ENCODE peak calls at places on chromosomes 4 and X, in four cellular contexts. X is SK-N-SH, H is transverse colon, A is HCT116. J is an unnamed sample. For H3K4me1, the result is how much of the 10 kb centered on the place peaks cover.

GRCh38 chrX:17474892-17475291 is 99.9 kb downstream of the NHS start:
- DNase-seq in X (no peak), H (no peak), A (no peak), J (no peak)

GRCh38 chr4:89661490-89661889 is 175.5 kb downstream of the SNCA start:
- DNase-seq in X (no peak), H (no peak), A (no peak), J (no peak)

GRCh38 chr4:2671267-2671895 is 84.8 kb downstream of the TNIP2 start:
- DNase-seq in X (no peak), H (no peak), A (no peak), J (no peak)

GRCh38 chrX:68829594-68830485 is 1.0 kb downstream of the EFNB1 start:
- DNase-seq in X (peak), H (no peak), A (no peak), J (peak)

GRCh38 chr4:73185903-73186302 is 72.7 kb downstream of the ANKRD17 start:
- DNase-seq in X (no peak), H (no peak), A (no peak), J (no peak)

GRCh38 chrX:17591741-17592110 is 145.6 kb upstream of the SCML1 start:
- DNase-seq in X (no peak), H (no peak), A (no peak), J (no peak)

GRCh38 chr4:21320034-21320433 is 619.8 kb downstream of the PACRGL start:
- DNase-seq in X (no peak), H (no peak), A (no peak), J (no peak)

GRCh38 chr4:121191351-121191750 is 27.2 kb upstream of the TNIP3 start:
- DNase-seq in X (no peak), H (no peak), A (no peak), J (no peak)

GRCh38 chr4:122798101-122798500 is 28.5 kb upstream of the FGF2 start:
- DNase-seq in X (peak), H (no peak), A (no peak), J (no peak)

GRCh38 chr4:118290951-118291350 is 61.9 kb downstream of the PRSS12 start:
- DNase-seq in X (no peak), H (no peak), A (no peak), J (no peak)

GRCh38 chrX:56798866-56799864 is 70.1 kb downstream of the NBDY start:
- DNase-seq in X (peak), H (peak), A (no peak), J (no peak)

GRCh38 chr4:78484574-78484973 is 67.0 kb upstream of the ANXA3 start:
- DNase-seq in X (no peak), H (no peak), A (no peak), J (no peak)

GRCh38 chr4:84451546-84451945 is 47.5 kb downstream of the NKX6-1 start:
- DNase-seq in X (no peak), H (no peak), A (no peak), J (no peak)

GRCh38 chrX:13263560-13264251 is 56.1 kb downstream of the ATXN3L start:
- DNase-seq in X (no peak), H (no peak), A (no peak), J (no peak)

GRCh38 chr4:2303121-2303685 is 41.3 kb upstream of the MXD4 start:
- DNase-seq in X (no peak), H (no peak), A (no peak), J (peak)

GRCh38 chrX:97628807-97629596 is 745.3 kb downstream of the RPA4 start:
- DNase-seq in X (no peak), H (no peak), A (no peak), J (no peak)

GRCh38 chr4:112857461-112857860 is 192.0 kb upstream of the ANK2 start:
- DNase-seq in X (no peak), H (no peak), A (peak), J (no peak)
- H3K27ac ChIP-seq in X (peak), H (peak), A (no peak), J (peak)

GRCh38 chr4:74391346-74391745 is 26.4 kb downstream of the EREG start:
- DNase-seq in X (no peak), H (no peak), A (no peak), J (no peak)
- H3K4me1 ChIP-seq in X (under half), H (under half), A (half or more), J (under half)

GRCh38 chrX:47233333-47234113 is 714 bp downstream of the USP11 start:
- DNase-seq in X (peak), H (peak), A (peak), J (peak)

GRCh38 chrX:47234583-47234982 is 1.8 kb downstream of the USP11 start:
- DNase-seq in X (no peak), H (no peak), A (no peak), J (no peak)

GRCh38 chrX:47232197-47232802 is 509 bp upstream of the USP11 start:
- DNase-seq in X (no peak), H (no peak), A (no peak), J (no peak)

GRCh38 chrX:47231167-47231566 is 1.6 kb upstream of the USP11 start:
- DNase-seq in X (no peak), H (no peak), A (no peak), J (no peak)

DNA sequence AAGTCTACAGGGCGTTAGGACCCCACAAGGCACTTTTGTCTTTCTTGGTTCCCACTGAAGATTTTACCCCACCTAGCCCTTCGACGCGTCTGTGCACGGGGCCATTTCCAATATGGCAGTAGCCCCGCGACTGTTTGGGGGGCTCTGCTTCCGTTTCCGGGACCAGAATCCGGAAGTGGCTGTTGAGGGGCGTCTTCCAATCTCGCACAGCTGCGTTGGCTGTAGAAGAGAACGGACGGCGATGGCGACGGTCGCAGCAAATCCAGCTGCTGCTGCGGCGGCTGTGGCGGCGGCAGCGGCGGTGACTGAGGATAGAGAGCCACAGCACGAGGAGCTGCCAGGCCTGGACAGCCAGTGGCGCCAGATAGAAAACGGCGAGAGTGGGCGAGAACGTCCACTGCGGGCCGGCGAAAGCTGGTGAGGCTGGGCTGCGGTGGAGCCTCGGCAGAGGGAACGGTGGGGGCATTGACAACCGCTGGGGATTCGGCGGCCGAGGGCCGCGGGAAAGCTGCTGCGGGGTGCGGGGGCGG is at the start of gene USP11:
- DNase-seq in X (peak), H (peak), A (no peak), J (no peak)
- TF ChIP-seq POLR2AphosphoS5 in X (peak), H (peak), A (no peak), J (no peak)

GRCh38 chrX:21490341-21490740 is 116.1 kb downstream of the CNKSR2 start:
- DNase-seq in X (no peak), H (no peak), A (no peak), J (no peak)

GRCh38 chrX:21487832-21488231 is 113.6 kb downstream of the CNKSR2 start:
- DNase-seq in X (no peak), H (no peak), A (no peak), J (no peak)

GRCh38 chrX:21493226-21493850 is 119.1 kb downstream of the CNKSR2 start:
- DNase-seq in X (no peak), H (no peak), A (no peak), J (no peak)
- H3K27ac ChIP-seq in X (no peak), H (no peak), A (no peak), J (no peak)

GRCh38 chr4:8528713-8529112 is 51.5 kb upstream of the GPR78 start:
- DNase-seq in X (no peak), H (no peak), A (no peak), J (no peak)
- H3K4me1 ChIP-seq in X (under half), H (under half), A (under half), J (under half)

GRCh38 chrX:132216283-132216682 is 3.0 kb downstream of the RAP2C start:
- DNase-seq in X (no peak), H (no peak), A (no peak), J (no peak)

GRCh38 chrX:132218100-132218807 is 993 bp downstream of the RAP2C start:
- DNase-seq in X (peak), H (peak), A (peak), J (peak)

GRCh38 chrX:132217203-132218073 is 1.8 kb downstream of the RAP2C start:
- DNase-seq in X (peak), H (peak), A (peak), J (no peak)

GRCh38 chrX:132216806-132217202 is 2.4 kb downstream of the RAP2C start:
- DNase-seq in X (no peak), H (no peak), A (no peak), J (no peak)

GRCh38 chrX:132219343-132219768 is at the start of gene RAP2C:
- DNase-seq in X (peak), H (peak), A (peak), J (peak)
- TF ChIP-seq POLR2AphosphoS5 in X (no peak), H (peak), A (peak), J (peak)

DNA sequence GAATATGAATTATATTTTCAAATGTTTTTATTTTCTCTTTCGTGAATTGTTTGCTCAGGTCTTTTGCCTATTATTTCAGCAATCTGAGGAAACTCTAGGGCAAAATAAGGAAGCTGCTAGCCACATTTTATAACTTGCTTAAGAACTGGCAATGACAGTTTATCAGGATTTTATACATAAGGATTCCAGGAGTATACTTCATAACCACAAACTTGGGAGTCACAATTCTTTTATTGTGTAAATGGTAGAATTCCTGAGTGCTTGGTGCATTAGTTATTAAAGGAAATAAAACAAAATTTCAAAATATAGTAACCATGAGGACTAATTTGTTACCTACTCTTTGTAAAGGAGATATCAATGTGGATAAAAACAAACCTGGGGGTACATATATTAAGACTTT is 54.4 kb downstream of the PALLD start:
- DNase-seq in X (no peak), H (no peak), A (no peak), J (no peak)
- H3K27ac ChIP-seq in X (no peak), H (no peak), A (peak), J (no peak)

GRCh38 chr4:10656420-10656819 is 28.1 kb downstream of the CLNK start:
- DNase-seq in X (no peak), H (no peak), A (no peak), J (no peak)
- H3K4me1 ChIP-seq in X (under half), H (under half), A (under half), J (under half)

GRCh38 chr4:110197421-110198398 is 705 bp downstream of the ELOVL6 start:
- DNase-seq in X (peak), H (peak), A (no peak), J (no peak)

GRCh38 chr4:110195561-110196205 is 2.7 kb downstream of the ELOVL6 start:
- DNase-seq in X (no peak), H (no peak), A (no peak), J (no peak)

GRCh38 chr4:110196871-110197420 is 1.5 kb downstream of the ELOVL6 start:
- DNase-seq in X (peak), H (peak), A (no peak), J (no peak)

GRCh38 chr4:110196206-110196870 is 2.1 kb downstream of the ELOVL6 start:
- DNase-seq in X (peak), H (peak), A (no peak), J (no peak)

GRCh38 chr4:110193822-110194761 is 4.3 kb downstream of the ELOVL6 start:
- DNase-seq in X (peak), H (peak), A (peak), J (no peak)
- TF ChIP-seq POLR2AphosphoS5 in X (peak), H (peak), A (peak), J (peak)

J was measured in esophagus muscularis mucosa.